ENCODE peak calls at places on chromosomes 5 and 9, in four cellular contexts. R is Calu3; L is NCI-H510A treated with DMSO at 0.1 percent for 48 hours; O is stimulated activated CD4-positive, alpha-beta T cell treated with anti-CD3 and anti-CD28 coated beads, TNF-alpha, amount 100 ng/mL, for 1 hour. T is an unnamed sample.

GRCh38 chr5:125059255-125060050 is 313.0 kb upstream of the ZNF608 start:
- DNase-seq in R (no peak), L (peak), O (no peak), T (no peak)

GRCh38 chr5:1110930-1111726 is 735 bp downstream of the SLC12A7 start:
- DNase-seq in R (peak), L (no peak), O (no peak), T (peak)

GRCh38 chr5:142013734-142014495 is 1.1 kb upstream of the GNPDA1 start:
- DNase-seq in R (no peak), L (no peak), O (no peak), T (peak)

GRCh38 chr9:13324988-13325387 is 45.5 kb upstream of the MPDZ start:
- DNase-seq in R (no peak), L (no peak), O (no peak), T (no peak)

GRCh38 chr5:19886123-19886921 is 101.7 kb downstream of the CDH18 start:
- DNase-seq in R (no peak), L (peak), O (no peak), T (no peak)

GRCh38 chr5:143931389-143931984 is 119.5 kb downstream of the HMHB1 start:
- DNase-seq in R (no peak), L (no peak), O (no peak), T (no peak)

GRCh38 chr5:109328626-109329025 is 81.1 kb downstream of the PJA2 start:
- DNase-seq in R (no peak), L (no peak), O (no peak), T (no peak)

GRCh38 chr5:174119386-174119785 is 73.9 kb downstream of the NSG2 start:
- DNase-seq in R (no peak), L (no peak), O (no peak), T (no peak)

GRCh38 chr5:13601152-13601551 is 343.3 kb downstream of the DNAH5 start:
- DNase-seq in R (no peak), L (no peak), O (no peak), T (no peak)

GRCh38 chr5:56848206-56848605 is 32.9 kb downstream of the MAP3K1 start:
- DNase-seq in R (no peak), L (no peak), O (no peak), T (no peak)

GRCh38 chr9:122402403-122403268 is 31.8 kb downstream of the PTGS1 start:
- DNase-seq in R (peak), L (no peak), O (no peak), T (no peak)

GRCh38 chr5:173923236-173924104 is 35.3 kb downstream of the CPEB4 start:
- DNase-seq in R (no peak), L (no peak), O (no peak), T (no peak)

GRCh38 chr5:14296533-14297331 is 153.6 kb downstream of the TRIO start:
- DNase-seq in R (no peak), L (no peak), O (no peak), T (no peak)

GRCh38 chr9:14190240-14190639 is 123.7 kb downstream of the NFIB start:
- DNase-seq in R (no peak), L (no peak), O (no peak), T (no peak)